ENCODE peak calls at places on chromosomes 2 and 18, in seven cellular contexts. K, H, V, C, S, T and P are unnamed samples. For H3K4me1, the result is how much of the 10 kb centered on the place peaks cover.

GRCh38 chr18:10304853-10305252 is 149.6 kb upstream of the APCDD1 start:
- DNase-seq in K (peak), H (no peak), S (no peak), V (no peak), T (no peak), C (no peak), P (no peak)

GRCh38 chr2:15818186-15818795 is 122.1 kb upstream of the MYCN start:
- DNase-seq in C (no peak), T (no peak), V (no peak), S (no peak), H (no peak), K (no peak), P (no peak)

GRCh38 chr2:38343212-38343611 is 33.9 kb downstream of the ATL2 start:
- DNase-seq in H (no peak), C (no peak), T (no peak), V (no peak), S (no peak), K (no peak), P (no peak)

GRCh38 chr18:79803611-79804051 is 5.9 kb downstream of the KCNG2 start:
- DNase-seq in K (no peak), C (no peak), T (no peak), H (peak), S (no peak), V (no peak), P (no peak)

GRCh38 chr18:63236990-63237389 is 82.6 kb downstream of the BCL2 start:
- DNase-seq in S (no peak), T (no peak), V (no peak), C (no peak), H (no peak), K (peak), P (no peak)

GRCh38 chr2:170812716-170813585 is 3.7 kb upstream of the GAD1 start:
- DNase-seq in V (peak), K (no peak), H (no peak), S (peak), T (no peak), C (peak), P (peak)

GRCh38 chr2:182655750-182656149 is 60.3 kb upstream of the DNAJC10 start:
- DNase-seq in V (no peak), K (no peak), H (no peak), S (no peak), T (no peak), C (peak), P (no peak)

GRCh38 chr2:81895620-81896245 is 1591.2 kb upstream of the LRRTM1 start:
- DNase-seq in S (no peak), C (no peak), H (no peak), K (no peak), V (no peak), T (no peak), P (no peak)

GRCh38 chr2:106197878-106198277 is 3.8 kb upstream of the UXS1 start:
- DNase-seq in V (no peak), H (no peak), C (peak), K (peak), S (no peak), T (no peak), P (no peak)

GRCh38 chr2:73979686-73980085 is 5.0 kb upstream of the TET3 start:
- DNase-seq in T (no peak), V (no peak), K (no peak), H (no peak), S (no peak), C (peak), P (no peak)

GRCh38 chr2:26462511-26463251 is 15.2 kb downstream of the OTOF start:
- DNase-seq in S (no peak), C (peak), T (no peak), H (peak), V (peak), K (peak), P (no peak)

GRCh38 chr2:236613607-236614006 is 44.0 kb downstream of the ACKR3 start:
- DNase-seq in V (no peak), K (no peak), C (no peak), H (no peak), T (no peak), S (no peak), P (no peak)

GRCh38 chr2:122706757-122707223 is 951.3 kb downstream of the TSN start:
- DNase-seq in K (no peak), H (no peak), V (no peak), C (no peak), T (no peak), S (no peak), P (no peak)

GRCh38 chr2:203021986-203022385 is 7.3 kb downstream of the NBEAL1 start:
- DNase-seq in C (no peak), T (no peak), V (no peak), S (no peak), K (no peak), H (no peak), P (no peak)

GRCh38 chr2:201972621-201973255 is 60.9 kb upstream of the FZD7 start:
- DNase-seq in S (no peak), C (no peak), H (no peak), K (no peak), T (no peak), V (peak), P (no peak)

GRCh38 chr2:98907966-98908905 is 27.8 kb downstream of the CRACDL start:
- DNase-seq in T (no peak), H (no peak), C (peak), S (no peak), K (no peak), V (no peak), P (peak)

GRCh38 chr2:60353406-60353800 is 200.1 kb downstream of the BCL11A start:
- DNase-seq in C (no peak), H (no peak), K (no peak), V (no peak), T (no peak), S (no peak), P (peak)

GRCh38 chr2:60355849-60356261 is 197.6 kb downstream of the BCL11A start:
- DNase-seq in K (no peak), S (no peak), H (no peak), V (no peak), T (no peak), C (no peak), P (no peak)

GRCh38 chr2:60354713-60355112 is 198.7 kb downstream of the BCL11A start:
- DNase-seq in V (no peak), H (no peak), C (no peak), K (no peak), T (no peak), S (no peak), P (no peak)

GRCh38 chr2:60352491-60353405 is 200.7 kb downstream of the BCL11A start:
- DNase-seq in C (no peak), K (no peak), V (no peak), S (no peak), T (no peak), H (no peak), P (peak)

DNA sequence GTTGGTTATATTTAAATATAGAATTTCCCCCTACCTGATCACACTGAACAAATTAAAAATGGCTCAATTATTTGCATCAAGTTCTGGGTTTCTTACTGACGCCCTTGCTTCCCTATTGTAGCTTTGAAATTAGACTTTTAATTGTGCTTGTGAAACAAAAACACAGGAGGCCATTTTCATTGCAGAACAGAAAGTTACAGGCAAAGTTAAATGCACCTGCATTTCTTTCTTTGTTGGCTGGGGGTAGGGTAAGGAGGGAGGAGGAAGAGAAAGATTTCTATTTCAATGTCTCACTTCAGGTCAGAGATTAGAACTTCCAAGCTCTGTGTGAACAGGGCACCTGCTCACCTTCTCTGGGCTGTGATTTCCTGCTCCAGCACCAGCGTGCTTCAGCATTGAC is 199.6 kb downstream of the BCL11A start:
- DNase-seq in S (no peak), C (no peak), T (no peak), K (no peak), V (no peak), H (no peak), P (peak)
- H3K4me1 ChIP-seq in S (under half), C (under half), T (under half), K (under half), V (under half), H (under half), P (under half)

DNA sequence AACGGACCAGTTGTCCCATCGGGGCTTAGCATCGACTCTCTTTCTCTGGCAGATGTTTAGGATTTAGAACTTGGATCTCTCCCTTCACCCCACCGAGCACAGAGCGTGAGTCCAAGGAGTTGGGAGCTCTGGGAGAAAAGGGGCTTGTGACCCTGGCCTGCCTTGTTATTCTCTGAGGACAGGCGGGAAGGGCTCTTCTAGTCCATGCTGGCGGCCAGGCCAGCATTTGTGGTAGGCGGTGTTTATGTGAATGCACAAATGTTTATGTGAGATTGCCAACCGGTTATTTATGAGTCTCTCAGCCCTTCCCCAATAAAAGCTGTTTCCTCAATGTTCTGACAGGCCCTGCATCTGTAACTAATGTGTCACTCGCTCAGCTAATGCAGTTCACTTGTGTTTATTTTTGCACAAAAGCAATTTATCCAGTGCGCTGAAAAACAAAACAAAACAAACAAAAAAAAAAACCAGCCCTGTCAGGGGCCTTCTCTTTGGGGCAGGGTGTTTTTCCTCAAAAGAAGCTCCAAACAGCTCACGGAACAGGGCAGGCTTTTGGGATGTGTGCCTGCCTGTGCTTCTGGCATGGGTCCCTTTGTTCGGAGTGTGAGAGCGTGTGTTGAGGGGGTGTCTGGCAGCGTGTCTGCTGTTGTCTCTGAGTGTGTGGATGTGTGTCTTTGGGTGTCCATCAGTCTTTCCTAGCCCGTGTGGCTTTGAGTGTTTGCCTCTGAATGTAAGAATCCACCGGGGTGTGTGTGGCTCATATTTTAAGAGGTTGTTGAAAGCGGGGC is 52.7 kb upstream of the HAAO start:
- DNase-seq in H (no peak), S (no peak), K (no peak), C (no peak), T (no peak), V (no peak), P (no peak)
- H3K27ac ChIP-seq in H (no peak), S (peak), K (no peak), C (no peak), T (peak), V (no peak), P (peak)

DNA sequence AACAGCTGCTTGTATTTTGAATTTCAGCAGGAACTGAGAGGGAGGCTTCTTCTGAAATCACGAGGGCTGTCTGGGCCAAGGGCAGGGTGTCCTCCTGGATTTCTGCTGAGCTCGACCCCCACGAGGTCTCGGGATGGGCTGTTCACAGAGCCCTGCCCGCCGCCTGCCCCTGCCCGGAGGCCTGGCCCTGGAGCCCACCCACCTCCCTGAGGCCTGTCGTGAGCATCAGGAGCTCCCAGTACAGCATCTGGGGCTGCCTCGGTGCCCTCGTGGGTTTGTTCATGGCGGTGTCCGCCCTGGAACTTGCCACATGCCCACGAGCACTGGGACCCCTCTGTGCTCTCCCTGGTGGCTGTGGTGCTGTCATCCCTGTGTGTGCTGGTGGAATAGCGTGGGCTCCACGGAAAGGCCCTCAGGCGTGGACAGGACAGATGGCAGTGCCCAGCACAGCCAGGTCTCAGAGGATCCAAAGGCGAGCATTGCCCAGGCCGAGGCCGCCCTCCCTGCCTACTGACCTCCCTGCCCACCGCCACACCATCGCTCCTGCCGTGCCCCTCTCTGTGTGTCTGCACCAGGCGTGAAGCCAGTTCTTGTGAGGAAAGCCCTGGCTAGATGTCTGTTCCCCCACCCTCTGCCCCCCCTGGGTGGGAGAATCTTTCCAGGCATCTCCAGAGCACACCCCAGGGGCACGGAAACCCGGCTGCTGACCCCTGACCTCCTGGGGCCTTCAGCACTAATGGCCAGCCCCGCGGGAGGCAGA is 25.9 kb downstream of the RAMP1 start:
- DNase-seq in C (no peak), K (no peak), V (no peak), T (no peak), H (peak), S (no peak), P (no peak)
- H3K4me1 ChIP-seq in C (under half), K (under half), V (under half), T (under half), H (under half), S (under half), P (under half)

DNA sequence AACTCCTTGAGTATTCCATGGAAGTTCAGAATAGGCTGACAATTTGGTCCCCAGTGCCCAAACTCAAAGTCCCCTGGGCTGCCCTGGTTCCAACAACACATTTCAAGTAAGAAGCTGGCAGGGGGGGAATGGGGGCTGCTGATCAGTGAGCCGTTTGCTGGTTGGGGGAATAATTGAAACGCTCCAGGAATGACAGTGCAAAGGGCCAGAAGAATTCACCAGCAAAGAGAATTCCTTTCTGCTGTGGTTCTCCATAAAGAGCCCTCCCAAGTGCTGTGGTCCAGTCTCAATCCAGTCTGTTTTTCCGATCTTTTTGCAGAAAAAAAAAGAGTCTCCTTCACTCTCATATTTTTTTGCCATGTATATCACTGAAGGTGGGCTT is 95.1 kb upstream of the THOC1 start:
- DNase-seq in C (no peak), V (no peak), T (no peak), H (no peak), S (no peak), K (no peak), P (no peak)
- H3K27ac ChIP-seq in C (no peak), V (no peak), T (no peak), H (no peak), S (no peak), K (no peak), P (peak)

GRCh38 chr2:84965827-84966226 is 5.1 kb upstream of the KCMF1 start:
- DNase-seq in S (no peak), V (no peak), H (no peak), K (no peak), C (no peak), T (no peak), P (no peak)
- H3K4me1 ChIP-seq in S (under half), V (under half), H (under half), K (under half), C (under half), T (under half), P (under half)

GRCh38 chr2:71759056-71759455 is 305.7 kb downstream of the DYSF start:
- DNase-seq in S (no peak), C (no peak), T (no peak), H (no peak), V (no peak), K (no peak), P (no peak)
- H3K27ac ChIP-seq in S (no peak), C (no peak), T (no peak), H (no peak), V (no peak), K (no peak), P (no peak)

GRCh38 chr2:127076290-127076689 is 30.7 kb downstream of the BIN1 start:
- DNase-seq in K (no peak), T (no peak), S (no peak), C (no peak), H (no peak), V (no peak), P (no peak)
- H3K4me1 ChIP-seq in K (half or more), T (under half), S (under half), C (under half), H (under half), V (under half), P (under half)

GRCh38 chr18:6406075-6406909 is 8.4 kb downstream of the L3MBTL4 start:
- DNase-seq in T (no peak), V (no peak), C (no peak), S (no peak), H (no peak), K (no peak), P (no peak)

GRCh38 chr18:6409933-6410332 is 4.8 kb downstream of the L3MBTL4 start:
- DNase-seq in C (no peak), H (no peak), K (no peak), V (no peak), T (no peak), S (no peak), P (no peak)

GRCh38 chr18:6404834-6405233 is 9.9 kb downstream of the L3MBTL4 start:
- DNase-seq in K (no peak), V (no peak), H (no peak), C (no peak), S (no peak), T (no peak), P (no peak)

GRCh38 chr18:6405237-6406074 is 9.3 kb downstream of the L3MBTL4 start:
- DNase-seq in H (no peak), T (no peak), S (no peak), K (no peak), V (no peak), C (no peak), P (no peak)

GRCh38 chr18:6406910-6407470 is 7.7 kb downstream of the L3MBTL4 start:
- DNase-seq in K (no peak), S (no peak), T (no peak), V (no peak), H (no peak), C (no peak), P (no peak)
- H3K27ac ChIP-seq in K (no peak), S (no peak), T (no peak), V (no peak), H (no peak), C (no peak), P (no peak)